ENCODE peak calls at places on chromosomes 4 and X, in six cellular contexts. H, E, Y, T, F and S are unnamed samples.

GRCh38 chrX:33211356-33212254 is at the start of gene DMD:
- DNase-seq in F (no peak), H (no peak), E (no peak), T (peak; percentile 11), Y (no peak), S (no peak)

GRCh38 chr4:42344749-42345148 is 52.5 kb upstream of the SHISA3 start:
- DNase-seq in Y (no peak), E (no peak), F (no peak), T (no peak), H (no peak), S (no peak)

GRCh38 chr4:74768857-74769525 is 25.3 kb downstream of the BTC start:
- DNase-seq in T (no peak), F (no peak), Y (no peak), H (no peak), E (no peak), S (no peak)

GRCh38 chr4:15653864-15654391 is 1.2 kb downstream of the FBXL5 start:
- DNase-seq in E (no peak), H (no peak), Y (peak; percentile 35), F (no peak), T (peak; percentile 33), S (no peak)

GRCh38 chr4:24794916-24795665 is at the start of gene SOD3:
- DNase-seq in F (no peak), T (peak; percentile 88), E (no peak), H (no peak), Y (peak; percentile 96), S (no peak)

GRCh38 chr4:6591305-6591704 is 16.3 kb downstream of the MAN2B2 start:
- DNase-seq in H (no peak), T (no peak), F (no peak), Y (no peak), E (no peak), S (no peak)

GRCh38 chr4:37990731-37991130 is 30.5 kb downstream of the PTTG2 start:
- DNase-seq in Y (no peak), H (no peak), E (no peak), F (no peak), T (no peak), S (no peak)

GRCh38 chr4:15002659-15003440 is 569 bp downstream of the CPEB2 start:
- DNase-seq in H (peak; percentile 75), Y (peak; percentile 58), F (peak; percentile 72), T (peak; percentile 46), E (peak; percentile 74), S (peak; percentile 85)

GRCh38 chrX:46665232-46666162 is 91.9 kb downstream of the CHST7 start:
- DNase-seq in H (no peak), F (no peak), E (no peak), T (no peak), Y (no peak), S (no peak)